ENCODE peak calls at places on chromosomes 2 and 18, in four cellular contexts. F is mesendoderm, C is H1, G is H9. L is an unnamed sample.

GRCh38 chr2:16005819-16006536 is 65.6 kb downstream of the MYCN start:
- DNase-seq in F (peak; percentile 50), G (no peak), C (no peak), L (peak; percentile 84)

GRCh38 chr2:20667151-20667530 is 197 bp downstream of the GDF7 start:
- DNase-seq in C (no peak), G (no peak), F (no peak), L (peak; percentile 21)

GRCh38 chr2:71943238-71944182 is 204.2 kb downstream of the CYP26B1 start:
- DNase-seq in C (no peak), F (no peak), G (peak; percentile 13), L (no peak)

GRCh38 chr2:216827073-216827725 is 32.7 kb downstream of the TNP1 start:
- DNase-seq in F (peak; percentile 13), C (no peak), G (no peak), L (no peak)

GRCh38 chr2:238459081-238459629 is 32.4 kb downstream of the ASB1 start:
- DNase-seq in C (no peak), F (no peak), G (no peak), L (no peak)

GRCh38 chr2:99891358-99891757 is 251.0 kb downstream of the AFF3 start:
- DNase-seq in G (no peak), C (no peak), F (no peak), L (no peak)

GRCh38 chr2:161570424-161571050 is 53.7 kb upstream of the SLC4A10 start:
- DNase-seq in C (no peak), F (peak; percentile 23), G (no peak), L (no peak)

GRCh38 chr2:121185571-121186074 is 99.4 kb downstream of the TFCP2L1 start:
- DNase-seq in F (no peak), C (no peak), G (no peak), L (no peak)

GRCh38 chr2:85851253-85851955 is 37.4 kb downstream of the ST3GAL5 start:
- DNase-seq in G (no peak), C (no peak), F (no peak), L (peak; percentile 20)

GRCh38 chr2:177332992-177333388 is 59.6 kb upstream of the AGPS start:
- DNase-seq in G (no peak), C (no peak), F (no peak), L (no peak)

GRCh38 chr2:98334439-98335078 is 11.7 kb upstream of the CNGA3 start:
- DNase-seq in G (peak; percentile 46), F (peak; percentile 65), C (no peak), L (no peak)

GRCh38 chr2:20579866-20580265 is 71.0 kb downstream of the HS1BP3 start:
- DNase-seq in F (no peak), C (no peak), G (no peak), L (no peak)

GRCh38 chr2:96960271-96960955 is 26.0 kb downstream of the FAM178B start:
- DNase-seq in C (peak; percentile 82), G (peak; percentile 91), F (peak; percentile 89), L (peak; percentile 84)

GRCh38 chr2:17043173-17043572 is 377.5 kb upstream of the CYRIA start:
- DNase-seq in G (no peak), F (no peak), C (no peak), L (peak; percentile 6)

GRCh38 chr2:138102664-138103063 is 138.4 kb downstream of the HNMT start:
- DNase-seq in C (no peak), G (no peak), F (no peak), L (no peak)

DNA sequence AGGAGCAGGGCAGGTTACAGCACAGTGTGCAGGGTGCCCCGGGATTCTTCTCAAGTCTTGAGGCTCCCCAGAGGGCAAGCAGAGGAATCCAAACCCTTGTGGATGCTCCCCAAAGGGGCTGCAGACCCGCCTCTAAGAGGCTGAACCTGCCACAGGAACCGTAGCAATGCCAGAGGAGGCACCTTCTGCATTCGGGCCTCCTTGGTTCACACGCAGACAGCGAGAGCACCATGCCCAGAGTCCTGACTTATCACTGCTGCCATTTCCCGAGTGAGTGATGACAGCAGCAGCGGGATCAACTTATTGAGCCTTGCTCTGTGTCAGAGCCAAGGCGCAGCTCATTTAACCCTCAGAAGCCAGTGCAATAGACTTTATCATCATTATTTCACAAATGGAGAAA is 203.5 kb downstream of the CTIF start:
- DNase-seq in C (no peak), G (no peak), F (no peak), L (no peak)
- H3K4ac ChIP-seq in C (no peak overlapping the region), G (no peak overlapping the region), F (no peak overlapping the region), L (no peak overlapping the region)

DNA sequence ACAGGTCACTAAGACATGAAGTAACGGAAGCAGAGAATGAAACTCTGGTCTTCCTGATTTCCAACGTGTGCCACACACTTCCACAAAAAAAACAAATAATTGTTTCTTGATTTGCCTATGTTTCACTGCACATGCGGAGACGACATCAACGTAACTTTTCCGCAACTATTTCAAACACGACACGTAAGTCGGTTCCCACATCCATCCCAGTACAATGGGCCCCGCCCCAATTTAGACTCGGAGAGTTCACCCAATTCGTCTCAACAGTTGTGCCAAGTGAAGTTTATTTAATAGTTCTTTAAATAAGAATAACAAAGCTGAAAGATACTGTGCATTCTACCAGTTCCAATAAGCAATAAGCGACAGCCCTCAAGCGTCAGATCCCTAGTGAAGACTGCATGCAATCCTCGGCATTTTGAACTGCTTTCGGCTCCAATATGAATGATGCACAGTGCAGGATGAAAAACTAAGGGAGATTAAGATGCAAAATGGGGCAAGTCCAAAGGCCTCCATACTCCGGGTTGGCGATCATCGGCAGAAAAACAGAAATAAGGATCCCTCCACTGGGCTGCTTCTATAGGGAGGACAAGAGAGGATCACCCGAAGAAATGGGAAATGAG is 662 bp downstream of the CCT4 start:
- DNase-seq in C (no peak), F (peak; percentile 36), G (no peak), L (no peak)
- H4K8ac ChIP-seq in C (peak overlapping the region; percentile 99), F (no peak overlapping the region), G (peak overlapping the region; percentile 63), L (peak overlapping the region; percentile 98)

GRCh38 chr2:160432633-160433032 is 61.0 kb downstream of the RBMS1 start:
- DNase-seq in C (no peak), G (no peak), F (peak; percentile 57), L (peak; percentile 51)
- H3K79me2 ChIP-seq in C (no peaks in the 10 kb centered on the region), G (no peaks in the 10 kb centered on the region), F (peaks cover 8% of the 10 kb centered on the region), L (no peaks in the 10 kb centered on the region)

GRCh38 chr2:59702026-59702425 is 851.4 kb downstream of the BCL11A start:
- DNase-seq in G (no peak), F (no peak), C (no peak), L (peak; percentile 33)
- H3K4ac ChIP-seq in G (no peak overlapping the region), F (no peak overlapping the region), C (no peak overlapping the region), L (no peak overlapping the region)

DNA sequence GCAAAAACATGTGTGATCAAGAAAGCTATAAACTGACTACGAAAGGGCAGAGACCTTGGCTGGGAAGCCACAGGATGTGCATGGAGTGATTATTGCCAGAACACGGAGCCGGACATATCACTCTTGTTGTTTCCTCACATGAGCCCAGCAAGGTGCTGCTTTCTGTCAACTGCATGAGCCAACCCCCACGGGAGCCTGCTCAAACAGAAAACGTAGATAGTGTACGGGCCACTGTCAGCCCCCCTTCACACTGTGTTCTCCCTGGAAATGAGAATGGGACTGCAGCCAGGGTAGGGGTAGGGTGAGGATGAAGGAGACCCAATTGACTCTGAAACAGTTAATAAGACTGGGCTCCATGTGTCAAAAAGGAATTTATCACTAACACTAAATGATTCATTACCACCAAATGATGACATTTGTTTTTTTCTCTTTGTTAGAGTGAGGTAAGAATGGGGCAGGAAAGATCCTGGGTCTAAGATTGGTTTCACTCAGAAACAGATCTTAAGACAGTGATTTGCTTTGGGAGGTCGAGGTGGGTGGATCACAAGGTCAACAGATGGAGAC is 235.8 kb downstream of the MREG start:
- DNase-seq in F (no peak), C (no peak), G (no peak), L (no peak)
- H4K8ac ChIP-seq in F (no peak overlapping the region), C (no peak overlapping the region), G (no peak overlapping the region), L (peak overlapping the region; percentile 7)

L was measured in trophoblast cell.